ENCODE peak calls at places on chromosomes 16 and 17, in eight cellular contexts. One of them, this sample, is unnamed.

GRCh38 chr17:55495239-55495638 is 16.0 kb downstream of the SMIM36 start:
- DNase-seq in heart right ventricle: no peak
- DNase-seq in mucosa of gallbladder: no peak
- DNase-seq in activated B cell treated with CpG ODN at 0.5 μM for 24 hours: no peak
- DNase-seq in NCI-H345: no peak
- DNase-seq in bronchial epithelial cell: peak
- DNase-seq in Ammon's horn: no peak
- DNase-seq in iPS-NIHi11: no peak
- DNase-seq in this sample: no peak

GRCh38 chr17:75412455-75413317 is 7.2 kb upstream of the GRB2 start:
- DNase-seq in heart right ventricle: peak
- DNase-seq in mucosa of gallbladder: peak
- DNase-seq in activated B cell treated with CpG ODN at 0.5 μM for 24 hours: peak
- DNase-seq in NCI-H345: peak
- DNase-seq in bronchial epithelial cell: peak
- DNase-seq in Ammon's horn: peak
- DNase-seq in iPS-NIHi11: peak
- DNase-seq in this sample: peak

GRCh38 chr17:62767997-62768396 is 40.1 kb downstream of the MARCHF10 start:
- DNase-seq in heart right ventricle: no peak
- DNase-seq in mucosa of gallbladder: no peak
- DNase-seq in activated B cell treated with CpG ODN at 0.5 μM for 24 hours: no peak
- DNase-seq in NCI-H345: no peak
- DNase-seq in bronchial epithelial cell: no peak
- DNase-seq in Ammon's horn: no peak
- DNase-seq in iPS-NIHi11: no peak
- DNase-seq in this sample: no peak

GRCh38 chr17:80491478-80492342 is 15.3 kb upstream of the NPTX1 start:
- DNase-seq in heart right ventricle: no peak
- DNase-seq in mucosa of gallbladder: no peak
- DNase-seq in activated B cell treated with CpG ODN at 0.5 μM for 24 hours: no peak
- DNase-seq in NCI-H345: no peak
- DNase-seq in bronchial epithelial cell: no peak
- DNase-seq in Ammon's horn: no peak
- DNase-seq in iPS-NIHi11: peak
- DNase-seq in this sample: no peak

GRCh38 chr17:67754001-67754400 is 36.3 kb downstream of the NOL11 start:
- DNase-seq in heart right ventricle: no peak
- DNase-seq in mucosa of gallbladder: no peak
- DNase-seq in activated B cell treated with CpG ODN at 0.5 μM for 24 hours: no peak
- DNase-seq in NCI-H345: no peak
- DNase-seq in bronchial epithelial cell: no peak
- DNase-seq in Ammon's horn: no peak
- DNase-seq in iPS-NIHi11: no peak
- DNase-seq in this sample: no peak

GRCh38 chr17:58991718-58992331 is 114.9 kb downstream of the TRIM37 start:
- DNase-seq in heart right ventricle: no peak
- DNase-seq in mucosa of gallbladder: peak
- DNase-seq in activated B cell treated with CpG ODN at 0.5 μM for 24 hours: no peak
- DNase-seq in NCI-H345: no peak
- DNase-seq in bronchial epithelial cell: peak
- DNase-seq in Ammon's horn: no peak
- DNase-seq in iPS-NIHi11: no peak
- DNase-seq in this sample: no peak

GRCh38 chr17:80926601-80927250 is 64.9 kb upstream of the CHMP6 start:
- DNase-seq in heart right ventricle: no peak
- DNase-seq in mucosa of gallbladder: no peak
- DNase-seq in activated B cell treated with CpG ODN at 0.5 μM for 24 hours: no peak
- DNase-seq in NCI-H345: no peak
- DNase-seq in bronchial epithelial cell: no peak
- DNase-seq in Ammon's horn: no peak
- DNase-seq in iPS-NIHi11: peak
- DNase-seq in this sample: no peak

GRCh38 chr17:74514632-74515035 is 16.6 kb downstream of the CD300LB start:
- DNase-seq in heart right ventricle: no peak
- DNase-seq in mucosa of gallbladder: peak
- DNase-seq in activated B cell treated with CpG ODN at 0.5 μM for 24 hours: no peak
- DNase-seq in NCI-H345: peak
- DNase-seq in bronchial epithelial cell: no peak
- DNase-seq in Ammon's horn: no peak
- DNase-seq in iPS-NIHi11: no peak
- DNase-seq in this sample: no peak

GRCh38 chr16:72635104-72635503 is 412.8 kb downstream of the ZFHX3 start:
- DNase-seq in heart right ventricle: no peak
- DNase-seq in mucosa of gallbladder: no peak
- DNase-seq in activated B cell treated with CpG ODN at 0.5 μM for 24 hours: no peak
- DNase-seq in NCI-H345: no peak
- DNase-seq in bronchial epithelial cell: peak
- DNase-seq in Ammon's horn: no peak
- DNase-seq in iPS-NIHi11: no peak
- DNase-seq in this sample: no peak

GRCh38 chr17:35683588-35683987 is 47.9 kb upstream of the RASL10B start:
- DNase-seq in heart right ventricle: no peak
- DNase-seq in mucosa of gallbladder: no peak
- DNase-seq in activated B cell treated with CpG ODN at 0.5 μM for 24 hours: no peak
- DNase-seq in NCI-H345: no peak
- DNase-seq in bronchial epithelial cell: no peak
- DNase-seq in Ammon's horn: no peak
- DNase-seq in iPS-NIHi11: no peak
- DNase-seq in this sample: no peak